ENCODE peak calls at places on chromosomes 7 and 10, in eight cellular contexts. U, M, I, L, N, Y, H and J are unnamed samples.

GRCh38 chr7:82404094-82404493 is 39.5 kb downstream of the CACNA2D1 start:
- DNase-seq in H (no peak), I (no peak), Y (no peak), U (no peak), M (no peak), N (no peak), L (no peak), J (no peak)

GRCh38 chr10:33129181-33129928 is 171.3 kb upstream of the ITGB1 start:
- DNase-seq in M (peak; percentile 33), H (no peak), I (peak; percentile 46), N (no peak), Y (peak; percentile 95), L (no peak), U (peak; percentile 63), J (no peak)

GRCh38 chr10:21399392-21400015 is 126.0 kb downstream of the SKIDA1 start:
- DNase-seq in H (no peak), M (no peak), U (no peak), I (peak; percentile 34), L (no peak), N (no peak), Y (peak; percentile 98), J (no peak)

GRCh38 chr7:83096065-83096580 is 66.6 kb downstream of the PCLO start:
- DNase-seq in N (no peak), Y (no peak), U (no peak), L (no peak), H (no peak), M (no peak), I (no peak), J (no peak)

GRCh38 chr7:142482899-142483658 is 225.2 kb upstream of the PRSS58 start:
- DNase-seq in M (no peak), N (no peak), U (no peak), H (peak; percentile 35), I (peak; percentile 25), Y (peak; percentile 66), L (peak; percentile 75), J (no peak)

GRCh38 chr10:112132429-112132828 is 51.1 kb downstream of the GPAM start:
- DNase-seq in I (no peak), L (no peak), M (no peak), H (no peak), U (no peak), Y (no peak), N (no peak), J (no peak)

GRCh38 chr10:26214538-26215461 is 1.8 kb upstream of the GAD2 start:
- DNase-seq in H (no peak), L (no peak), I (no peak), N (no peak), Y (no peak), U (no peak), M (no peak), J (no peak)

GRCh38 chr7:20283997-20284396 is 46.7 kb upstream of the ITGB8 start:
- DNase-seq in Y (no peak), N (no peak), M (no peak), I (no peak), H (no peak), L (no peak), U (no peak), J (no peak)

GRCh38 chr10:121927361-121927840 is 430 bp downstream of the ATE1 start:
- DNase-seq in L (peak; percentile 72), H (peak; percentile 31), I (peak; percentile 77), N (no peak), Y (peak; percentile 43), M (peak; percentile 53), U (peak; percentile 65), J (peak; percentile 89)

GRCh38 chr10:28954211-28954610 is 276.9 kb downstream of the BAMBI start:
- DNase-seq in L (no peak), Y (peak; percentile 34), M (no peak), H (no peak), N (no peak), U (no peak), I (no peak), J (no peak)

GRCh38 chr7:128701062-128701785 is 29.1 kb downstream of the GARIN1A start:
- DNase-seq in I (no peak), M (no peak), L (no peak), U (no peak), N (no peak), H (peak; percentile 62), Y (no peak), J (no peak)

GRCh38 chr10:110398419-110399162 is 93.9 kb upstream of the SMNDC1 start:
- DNase-seq in H (peak; percentile 99), U (peak; percentile 24), L (peak; percentile 48), Y (peak; percentile 98), N (no peak), M (peak; percentile 38), I (peak; percentile 98), J (peak; percentile 90)

GRCh38 chr10:90872648-90873020 is 860 bp downstream of the RPP30 start:
- DNase-seq in I (no peak), N (no peak), H (no peak), L (no peak), M (no peak), U (no peak), Y (no peak), J (no peak)

GRCh38 chr10:111656066-111656465 is 527.5 kb downstream of the GPAM start:
- DNase-seq in M (no peak), L (no peak), U (no peak), H (no peak), I (no peak), N (no peak), Y (no peak), J (no peak)

GRCh38 chr10:96130326-96130758 is 245 bp downstream of the ZNF518A start:
- DNase-seq in Y (peak; percentile 72), N (no peak), L (peak; percentile 95), M (no peak), U (peak; percentile 67), H (no peak), I (peak; percentile 82), J (peak; percentile 91)

GRCh38 chr10:454860-455259 is 234.6 kb downstream of the DIP2C start:
- DNase-seq in L (no peak), H (peak; percentile 68), N (peak; percentile 63), U (no peak), I (peak; percentile 68), Y (peak; percentile 92), M (peak; percentile 47), J (no peak)

GRCh38 chr10:120819366-120819765 is 31.8 kb upstream of the WDR11 start:
- DNase-seq in M (no peak), I (no peak), L (no peak), H (no peak), Y (no peak), U (no peak), N (no peak), J (no peak)

GRCh38 chr7:101507791-101508252 is 121.3 kb downstream of the MYL10 start:
- DNase-seq in L (peak; percentile 83), Y (peak; percentile 42), M (no peak), N (peak; percentile 26), H (peak; percentile 63), I (peak; percentile 70), U (no peak), J (no peak)

GRCh38 chr7:30252885-30253795 is 31.3 kb upstream of the ZNRF2 start:
- DNase-seq in L (peak; percentile 64), N (peak; percentile 26), H (no peak), I (no peak), M (no peak), Y (no peak), U (peak; percentile 68), J (no peak)

GRCh38 chr7:113717739-113718138 is 201.1 kb downstream of the PPP1R3A start:
- DNase-seq in I (no peak), M (no peak), L (no peak), H (no peak), U (no peak), N (no peak), Y (no peak), J (no peak)
- TF ChIP-seq CTCF in I (no peak), M (no peak), L (no peak), H (no peak), U (no peak), N (no peak), Y (no peak), J (no peak)

GRCh38 chr7:149771696-149772235 is 1.6 kb downstream of the ZNF467 start:
- DNase-seq in U (peak; percentile 93), L (peak; percentile 92), I (peak; percentile 81), M (peak; percentile 94), N (peak; percentile 94), Y (peak; percentile 70), H (peak; percentile 64), J (peak; percentile 86)
- TF ChIP-seq POLR2A in U (peak; percentile 30), L (no peak), I (no peak), M (peak; percentile 52), N (no peak), Y (no peak), H (no peak), J (no peak)

GRCh38 chr10:132701099-132701845 is 84.7 kb downstream of the NKX6-2 start:
- DNase-seq in H (no peak), N (no peak), I (no peak), L (no peak), M (no peak), Y (no peak), U (no peak), J (peak; percentile 70)

GRCh38 chr10:132701846-132702190 is 84.1 kb downstream of the NKX6-2 start:
- DNase-seq in L (no peak), M (no peak), H (no peak), Y (no peak), N (no peak), U (no peak), I (no peak), J (no peak)

GRCh38 chr10:132698761-132699391 is 87.1 kb downstream of the NKX6-2 start:
- DNase-seq in I (no peak), N (no peak), M (no peak), U (no peak), L (no peak), Y (no peak), H (no peak), J (peak; percentile 80)

GRCh38 chr10:132699411-132700167 is 86.4 kb downstream of the NKX6-2 start:
- DNase-seq in I (no peak), M (no peak), U (no peak), L (no peak), N (no peak), H (no peak), Y (no peak), J (no peak)

GRCh38 chr10:132700168-132701098 is 85.5 kb downstream of the NKX6-2 start:
- DNase-seq in U (no peak), Y (peak; percentile 58), N (peak; percentile 51), I (no peak), M (peak; percentile 42), H (no peak), L (no peak), J (peak; percentile 78)
- H3K4me3 ChIP-seq in U (no peak overlapping the region), Y (no peak overlapping the region), N (no peak overlapping the region), I (no peak overlapping the region), M (peak overlapping the region; percentile 8), H (no peak overlapping the region), L (no peak overlapping the region), J (no peak overlapping the region)

GRCh38 chr7:105136221-105136620 is 122.2 kb downstream of the KMT2E start:
- DNase-seq in Y (no peak), L (no peak), I (no peak), H (peak; percentile 8), N (no peak), M (no peak), U (no peak), J (no peak)

GRCh38 chr7:105139381-105139780 is 125.4 kb downstream of the KMT2E start:
- DNase-seq in H (no peak), L (no peak), I (no peak), M (no peak), Y (no peak), N (no peak), U (no peak), J (no peak)

GRCh38 chr7:105137898-105138297 is 123.9 kb downstream of the KMT2E start:
- DNase-seq in N (no peak), H (no peak), L (no peak), M (no peak), U (no peak), I (no peak), Y (no peak), J (no peak)

GRCh38 chr7:105141068-105141467 is 127.1 kb downstream of the KMT2E start:
- DNase-seq in M (no peak), I (peak; percentile 31), U (no peak), L (peak; percentile 44), H (peak; percentile 8), N (no peak), Y (peak; percentile 54), J (no peak)
- TF ChIP-seq CTCF in M (no peak), I (peak; percentile 49), U (no peak), L (peak; percentile 47), H (peak; percentile 45), N (no peak), Y (peak; percentile 44), J (no peak)